ENCODE peak calls at places on chromosomes 2 and 18, in ten cellular contexts. One of them, this sample, is unnamed.

GRCh38 chr18:39199231-39199855 is 1633.7 kb upstream of the CELF4 start:
- DNase-seq in stimulated activated effector memory CD8-positive, alpha-beta T cell treated with anti-CD3 and anti-CD28 coated beads, Interleukin-12 subunit alpha, Interleukin-12 subunit beta, amount 100 ng/mL, for 72 hours: no peak
- DNase-seq in ELF-1: no peak
- DNase-seq in substantia nigra: no peak
- DNase-seq in lower leg skin: no peak
- DNase-seq in CD8-positive, alpha-beta memory T cell: no peak
- DNase-seq in activated CD4-positive, CD25-positive, alpha-beta regulatory T cell treated with anti-CD3 and anti-CD28 coated beads, Interleukin-2, amount 50 U/mL, for 16 hours: no peak
- DNase-seq in RCC 7860: no peak
- DNase-seq in T-helper 2 cell: no peak
- DNase-seq in Daoy: no peak
- DNase-seq in this sample: no peak

GRCh38 chr2:50975546-50975945 is 56.4 kb downstream of the NRXN1 start:
- DNase-seq in stimulated activated effector memory CD8-positive, alpha-beta T cell treated with anti-CD3 and anti-CD28 coated beads, Interleukin-12 subunit alpha, Interleukin-12 subunit beta, amount 100 ng/mL, for 72 hours: no peak
- DNase-seq in ELF-1: peak; percentile 8
- DNase-seq in substantia nigra: no peak
- DNase-seq in lower leg skin: no peak
- DNase-seq in CD8-positive, alpha-beta memory T cell: no peak
- DNase-seq in activated CD4-positive, CD25-positive, alpha-beta regulatory T cell treated with anti-CD3 and anti-CD28 coated beads, Interleukin-2, amount 50 U/mL, for 16 hours: no peak
- DNase-seq in RCC 7860: no peak
- DNase-seq in T-helper 2 cell: no peak
- DNase-seq in Daoy: no peak
- DNase-seq in this sample: no peak

GRCh38 chr2:58532641-58533040 is 291.5 kb upstream of the FANCL start:
- DNase-seq in stimulated activated effector memory CD8-positive, alpha-beta T cell treated with anti-CD3 and anti-CD28 coated beads, Interleukin-12 subunit alpha, Interleukin-12 subunit beta, amount 100 ng/mL, for 72 hours: no peak
- DNase-seq in ELF-1: peak; percentile 25
- DNase-seq in substantia nigra: no peak
- DNase-seq in lower leg skin: no peak
- DNase-seq in CD8-positive, alpha-beta memory T cell: no peak
- DNase-seq in activated CD4-positive, CD25-positive, alpha-beta regulatory T cell treated with anti-CD3 and anti-CD28 coated beads, Interleukin-2, amount 50 U/mL, for 16 hours: no peak
- DNase-seq in RCC 7860: no peak
- DNase-seq in T-helper 2 cell: no peak
- DNase-seq in Daoy: no peak
- DNase-seq in this sample: no peak

GRCh38 chr2:203692039-203692710 is 14.3 kb upstream of the CD28 start:
- DNase-seq in stimulated activated effector memory CD8-positive, alpha-beta T cell treated with anti-CD3 and anti-CD28 coated beads, Interleukin-12 subunit alpha, Interleukin-12 subunit beta, amount 100 ng/mL, for 72 hours: no peak
- DNase-seq in ELF-1: no peak
- DNase-seq in substantia nigra: no peak
- DNase-seq in lower leg skin: no peak
- DNase-seq in CD8-positive, alpha-beta memory T cell: no peak
- DNase-seq in activated CD4-positive, CD25-positive, alpha-beta regulatory T cell treated with anti-CD3 and anti-CD28 coated beads, Interleukin-2, amount 50 U/mL, for 16 hours: no peak
- DNase-seq in RCC 7860: no peak
- DNase-seq in T-helper 2 cell: no peak
- DNase-seq in Daoy: no peak
- DNase-seq in this sample: peak; percentile 90

GRCh38 chr2:228261546-228261945 is 80.1 kb upstream of the SPHKAP start:
- DNase-seq in stimulated activated effector memory CD8-positive, alpha-beta T cell treated with anti-CD3 and anti-CD28 coated beads, Interleukin-12 subunit alpha, Interleukin-12 subunit beta, amount 100 ng/mL, for 72 hours: no peak
- DNase-seq in ELF-1: no peak
- DNase-seq in substantia nigra: no peak
- DNase-seq in lower leg skin: no peak
- DNase-seq in CD8-positive, alpha-beta memory T cell: no peak
- DNase-seq in activated CD4-positive, CD25-positive, alpha-beta regulatory T cell treated with anti-CD3 and anti-CD28 coated beads, Interleukin-2, amount 50 U/mL, for 16 hours: no peak
- DNase-seq in RCC 7860: no peak
- DNase-seq in T-helper 2 cell: no peak
- DNase-seq in Daoy: no peak
- DNase-seq in this sample: no peak

GRCh38 chr2:16785072-16785638 is 119.5 kb upstream of the CYRIA start:
- DNase-seq in stimulated activated effector memory CD8-positive, alpha-beta T cell treated with anti-CD3 and anti-CD28 coated beads, Interleukin-12 subunit alpha, Interleukin-12 subunit beta, amount 100 ng/mL, for 72 hours: no peak
- DNase-seq in ELF-1: no peak
- DNase-seq in substantia nigra: no peak
- DNase-seq in lower leg skin: peak; percentile 15
- DNase-seq in CD8-positive, alpha-beta memory T cell: no peak
- DNase-seq in activated CD4-positive, CD25-positive, alpha-beta regulatory T cell treated with anti-CD3 and anti-CD28 coated beads, Interleukin-2, amount 50 U/mL, for 16 hours: no peak
- DNase-seq in RCC 7860: no peak
- DNase-seq in T-helper 2 cell: no peak
- DNase-seq in Daoy: no peak
- DNase-seq in this sample: no peak

GRCh38 chr2:235204923-235205322 is 253.1 kb downstream of the SH3BP4 start:
- DNase-seq in stimulated activated effector memory CD8-positive, alpha-beta T cell treated with anti-CD3 and anti-CD28 coated beads, Interleukin-12 subunit alpha, Interleukin-12 subunit beta, amount 100 ng/mL, for 72 hours: no peak
- DNase-seq in ELF-1: no peak
- DNase-seq in substantia nigra: no peak
- DNase-seq in lower leg skin: no peak
- DNase-seq in CD8-positive, alpha-beta memory T cell: no peak
- DNase-seq in activated CD4-positive, CD25-positive, alpha-beta regulatory T cell treated with anti-CD3 and anti-CD28 coated beads, Interleukin-2, amount 50 U/mL, for 16 hours: no peak
- DNase-seq in RCC 7860: peak; percentile 61
- DNase-seq in T-helper 2 cell: no peak
- DNase-seq in Daoy: no peak
- DNase-seq in this sample: no peak

GRCh38 chr2:240069846-240070245 is 16.5 kb upstream of the OR6B3 start:
- DNase-seq in stimulated activated effector memory CD8-positive, alpha-beta T cell treated with anti-CD3 and anti-CD28 coated beads, Interleukin-12 subunit alpha, Interleukin-12 subunit beta, amount 100 ng/mL, for 72 hours: no peak
- DNase-seq in ELF-1: no peak
- DNase-seq in substantia nigra: no peak
- DNase-seq in lower leg skin: no peak
- DNase-seq in CD8-positive, alpha-beta memory T cell: no peak
- DNase-seq in activated CD4-positive, CD25-positive, alpha-beta regulatory T cell treated with anti-CD3 and anti-CD28 coated beads, Interleukin-2, amount 50 U/mL, for 16 hours: no peak
- DNase-seq in RCC 7860: no peak
- DNase-seq in T-helper 2 cell: no peak
- DNase-seq in Daoy: no peak
- DNase-seq in this sample: no peak

GRCh38 chr2:69082430-69082997 is 69.5 kb downstream of the ANTXR1 start:
- DNase-seq in stimulated activated effector memory CD8-positive, alpha-beta T cell treated with anti-CD3 and anti-CD28 coated beads, Interleukin-12 subunit alpha, Interleukin-12 subunit beta, amount 100 ng/mL, for 72 hours: no peak
- DNase-seq in ELF-1: no peak
- DNase-seq in substantia nigra: no peak
- DNase-seq in lower leg skin: peak; percentile 90
- DNase-seq in CD8-positive, alpha-beta memory T cell: no peak
- DNase-seq in activated CD4-positive, CD25-positive, alpha-beta regulatory T cell treated with anti-CD3 and anti-CD28 coated beads, Interleukin-2, amount 50 U/mL, for 16 hours: no peak
- DNase-seq in RCC 7860: peak; percentile 80
- DNase-seq in T-helper 2 cell: no peak
- DNase-seq in Daoy: peak; percentile 72
- DNase-seq in this sample: peak; percentile 87

GRCh38 chr2:232697807-232698110 is 628 bp downstream of the GIGYF2 start:
- DNase-seq in stimulated activated effector memory CD8-positive, alpha-beta T cell treated with anti-CD3 and anti-CD28 coated beads, Interleukin-12 subunit alpha, Interleukin-12 subunit beta, amount 100 ng/mL, for 72 hours: no peak
- DNase-seq in ELF-1: no peak
- DNase-seq in substantia nigra: no peak
- DNase-seq in lower leg skin: no peak
- DNase-seq in CD8-positive, alpha-beta memory T cell: peak; percentile 25
- DNase-seq in activated CD4-positive, CD25-positive, alpha-beta regulatory T cell treated with anti-CD3 and anti-CD28 coated beads, Interleukin-2, amount 50 U/mL, for 16 hours: no peak
- DNase-seq in RCC 7860: no peak
- DNase-seq in T-helper 2 cell: no peak
- DNase-seq in Daoy: no peak
- DNase-seq in this sample: no peak

GRCh38 chr18:48153641-48154481 is 223.4 kb upstream of the SMAD2 start:
- DNase-seq in stimulated activated effector memory CD8-positive, alpha-beta T cell treated with anti-CD3 and anti-CD28 coated beads, Interleukin-12 subunit alpha, Interleukin-12 subunit beta, amount 100 ng/mL, for 72 hours: no peak
- DNase-seq in ELF-1: no peak
- DNase-seq in substantia nigra: no peak
- DNase-seq in lower leg skin: peak; percentile 82
- DNase-seq in CD8-positive, alpha-beta memory T cell: no peak
- DNase-seq in activated CD4-positive, CD25-positive, alpha-beta regulatory T cell treated with anti-CD3 and anti-CD28 coated beads, Interleukin-2, amount 50 U/mL, for 16 hours: no peak
- DNase-seq in RCC 7860: peak; percentile 17
- DNase-seq in T-helper 2 cell: no peak
- DNase-seq in Daoy: no peak
- DNase-seq in this sample: no peak

GRCh38 chr2:190762569-190762968 is 113.7 kb downstream of the NAB1 start:
- DNase-seq in stimulated activated effector memory CD8-positive, alpha-beta T cell treated with anti-CD3 and anti-CD28 coated beads, Interleukin-12 subunit alpha, Interleukin-12 subunit beta, amount 100 ng/mL, for 72 hours: no peak
- DNase-seq in ELF-1: no peak
- DNase-seq in substantia nigra: no peak
- DNase-seq in lower leg skin: no peak
- DNase-seq in CD8-positive, alpha-beta memory T cell: no peak
- DNase-seq in activated CD4-positive, CD25-positive, alpha-beta regulatory T cell treated with anti-CD3 and anti-CD28 coated beads, Interleukin-2, amount 50 U/mL, for 16 hours: no peak
- DNase-seq in RCC 7860: no peak
- DNase-seq in T-helper 2 cell: no peak
- DNase-seq in Daoy: no peak
- DNase-seq in this sample: no peak

GRCh38 chr2:20125616-20126015 is 74.2 kb upstream of the LAPTM4A start:
- DNase-seq in stimulated activated effector memory CD8-positive, alpha-beta T cell treated with anti-CD3 and anti-CD28 coated beads, Interleukin-12 subunit alpha, Interleukin-12 subunit beta, amount 100 ng/mL, for 72 hours: no peak
- DNase-seq in ELF-1: no peak
- DNase-seq in substantia nigra: no peak
- DNase-seq in lower leg skin: no peak
- DNase-seq in CD8-positive, alpha-beta memory T cell: no peak
- DNase-seq in activated CD4-positive, CD25-positive, alpha-beta regulatory T cell treated with anti-CD3 and anti-CD28 coated beads, Interleukin-2, amount 50 U/mL, for 16 hours: no peak
- DNase-seq in RCC 7860: no peak
- DNase-seq in T-helper 2 cell: no peak
- DNase-seq in Daoy: no peak
- DNase-seq in this sample: no peak